ENCODE peak calls at places on chromosomes 3 and 15, in seven cellular contexts. A is H1, X is HepG2, B is SK-N-SH, T is K562, F is GM12878, D is HCT116. C is an unnamed sample.

GRCh38 chr3:58585994-58586393 is 8.8 kb upstream of the FAM107A start:
- DNase-seq in T (no peak), D (no peak), A (no peak), F (no peak), X (no peak), B (no peak), C (no peak)

GRCh38 chr3:43043793-43044192 is 62.1 kb downstream of the POMGNT2 start:
- DNase-seq in A (no peak), F (no peak), B (no peak), T (no peak), D (no peak), X (no peak), C (no peak)

GRCh38 chr3:193560870-193561269 is 6.2 kb upstream of the ATP13A4 start:
- DNase-seq in D (no peak), X (no peak), A (no peak), T (no peak), F (no peak), B (no peak), C (no peak)

GRCh38 chr15:62163847-62164499 is 1.1 kb downstream of the C2CD4B start:
- DNase-seq in D (no peak), X (no peak), T (no peak), F (no peak), A (no peak), B (peak), C (no peak)

GRCh38 chr15:70182858-70183695 is 85.4 kb upstream of the TLE3 start:
- DNase-seq in X (no peak), F (no peak), D (no peak), B (no peak), A (no peak), T (no peak), C (no peak)

GRCh38 chr3:32780735-32781210 is 37.0 kb upstream of the TRIM71 start:
- DNase-seq in B (peak), F (no peak), A (peak), T (peak), D (peak), X (peak), C (no peak)

GRCh38 chr3:189902230-189903186 is 218.2 kb downstream of the P3H2 start:
- DNase-seq in B (no peak), X (no peak), A (no peak), F (no peak), D (no peak), T (no peak), C (no peak)

GRCh38 chr3:145849115-145849514 is 311.9 kb downstream of the PLOD2 start:
- DNase-seq in A (no peak), T (no peak), F (no peak), D (no peak), X (no peak), B (no peak), C (no peak)

GRCh38 chr15:22786868-22787698 is 639 bp downstream of the NIPA1 start:
- DNase-seq in B (peak), A (no peak), D (no peak), X (peak), T (peak), F (no peak), C (no peak)

GRCh38 chr15:31930967-31931366 is 99.3 kb upstream of the CHRNA7 start:
- DNase-seq in F (no peak), T (no peak), X (no peak), D (no peak), B (no peak), A (no peak), C (no peak)

GRCh38 chr3:87191641-87192040 is 35.5 kb upstream of the CHMP2B start:
- DNase-seq in T (no peak), A (no peak), D (no peak), F (no peak), B (no peak), X (no peak), C (no peak)

GRCh38 chr3:39098473-39099000 is 8.9 kb downstream of the GORASP1 start:
- DNase-seq in F (no peak), D (no peak), A (no peak), B (no peak), T (no peak), X (no peak), C (no peak)

GRCh38 chr15:81526029-81526428 is 152.0 kb upstream of the TMC3 start:
- DNase-seq in A (no peak), X (no peak), T (no peak), F (no peak), D (no peak), B (peak), C (no peak)

GRCh38 chr15:60091150-60091549 is 87.0 kb downstream of the FOXB1 start:
- DNase-seq in F (no peak), B (no peak), D (no peak), A (no peak), X (peak), T (no peak), C (no peak)

GRCh38 chr3:28699283-28699682 is 350.7 kb upstream of the AZI2 start:
- DNase-seq in B (no peak), X (no peak), A (no peak), T (no peak), D (no peak), F (no peak), C (no peak)

GRCh38 chr15:49895337-49896223 is 223.5 kb downstream of the ATP8B4 start:
- DNase-seq in F (no peak), D (no peak), B (no peak), X (no peak), T (no peak), A (no peak), C (no peak)

GRCh38 chr3:4977001-4977888 is 2.0 kb upstream of the BHLHE40 start:
- DNase-seq in A (no peak), X (peak), F (peak), T (peak), B (peak), D (no peak), C (no peak)

GRCh38 chr3:183764854-183765731 is 60.3 kb downstream of the MAP6D1 start:
- DNase-seq in B (peak), F (no peak), A (no peak), D (no peak), T (no peak), X (no peak), C (no peak)

GRCh38 chr3:34056951-34057390 is 258.5 kb downstream of the PDCD6IP start:
- DNase-seq in B (no peak), D (no peak), A (no peak), X (no peak), F (peak), T (peak), C (no peak)

GRCh38 chr3:67937498-67938118 is 283.2 kb upstream of the SUCLG2 start:
- DNase-seq in A (no peak), D (no peak), X (no peak), F (no peak), B (no peak), T (no peak), C (no peak)

GRCh38 chr15:39582286-39582976 is 1.6 kb downstream of the THBS1 start:
- DNase-seq in T (no peak), B (no peak), F (no peak), D (no peak), X (no peak), A (no peak), C (no peak)
- TF ChIP-seq POLR2AphosphoS5 in T (no peak), B (no peak), F (no peak), D (no peak), X (no peak), A (peak), C (no peak)

GRCh38 chr3:188608401-188608800 is 454.4 kb downstream of the LPP start:
- DNase-seq in T (no peak), D (no peak), B (no peak), F (no peak), X (no peak), A (no peak), C (no peak)
- TF ChIP-seq SIN3A in T (no peak), D (no peak), B (no peak), F (no peak), X (no peak), A (no peak), C (no peak)

GRCh38 chr3:197749601-197750395 is at the start of gene FYTTD1:
- DNase-seq in T (peak), A (no peak), X (peak), B (peak), D (peak), F (no peak), C (no peak)
- TF ChIP-seq POLR2AphosphoS5 in T (peak), A (no peak), X (peak), B (peak), D (peak), F (no peak), C (peak)

GRCh38 chr3:51722362-51722761 is 15.5 kb downstream of the GRM2 start:
- DNase-seq in A (no peak), B (no peak), X (no peak), T (no peak), D (peak), F (no peak), C (no peak)
- TF ChIP-seq SIN3A in A (no peak), B (no peak), X (no peak), T (no peak), D (no peak), F (no peak), C (no peak)

GRCh38 chr15:72201346-72202029 is 3.9 kb upstream of the GRAMD2A start:
- DNase-seq in X (no peak), A (no peak), F (no peak), T (no peak), B (no peak), D (no peak), C (no peak)
- TF ChIP-seq POLR2AphosphoS5 in X (no peak), A (no peak), F (no peak), T (no peak), B (peak), D (no peak), C (peak)

GRCh38 chr3:157374931-157375330 is 61.7 kb upstream of the PTX3 start:
- DNase-seq in A (no peak), F (no peak), D (no peak), T (no peak), X (no peak), B (no peak), C (no peak)

GRCh38 chr3:157375342-157375986 is 61.2 kb upstream of the PTX3 start:
- DNase-seq in F (no peak), B (no peak), T (no peak), A (no peak), D (no peak), X (no peak), C (no peak)

GRCh38 chr3:157370867-157371266 is 65.8 kb upstream of the PTX3 start:
- DNase-seq in A (no peak), D (no peak), B (no peak), T (no peak), F (no peak), X (no peak), C (no peak)

GRCh38 chr3:157376596-157377300 is 59.9 kb upstream of the PTX3 start:
- DNase-seq in X (no peak), F (no peak), A (no peak), T (no peak), D (no peak), B (no peak), C (no peak)

GRCh38 chr3:157373783-157374182 is 62.9 kb upstream of the PTX3 start:
- DNase-seq in X (no peak), B (no peak), D (no peak), T (no peak), A (no peak), F (no peak), C (no peak)
- TF ChIP-seq SIN3A in X (no peak), B (no peak), D (no peak), T (no peak), A (no peak), F (no peak), C (no peak)

DNA sequence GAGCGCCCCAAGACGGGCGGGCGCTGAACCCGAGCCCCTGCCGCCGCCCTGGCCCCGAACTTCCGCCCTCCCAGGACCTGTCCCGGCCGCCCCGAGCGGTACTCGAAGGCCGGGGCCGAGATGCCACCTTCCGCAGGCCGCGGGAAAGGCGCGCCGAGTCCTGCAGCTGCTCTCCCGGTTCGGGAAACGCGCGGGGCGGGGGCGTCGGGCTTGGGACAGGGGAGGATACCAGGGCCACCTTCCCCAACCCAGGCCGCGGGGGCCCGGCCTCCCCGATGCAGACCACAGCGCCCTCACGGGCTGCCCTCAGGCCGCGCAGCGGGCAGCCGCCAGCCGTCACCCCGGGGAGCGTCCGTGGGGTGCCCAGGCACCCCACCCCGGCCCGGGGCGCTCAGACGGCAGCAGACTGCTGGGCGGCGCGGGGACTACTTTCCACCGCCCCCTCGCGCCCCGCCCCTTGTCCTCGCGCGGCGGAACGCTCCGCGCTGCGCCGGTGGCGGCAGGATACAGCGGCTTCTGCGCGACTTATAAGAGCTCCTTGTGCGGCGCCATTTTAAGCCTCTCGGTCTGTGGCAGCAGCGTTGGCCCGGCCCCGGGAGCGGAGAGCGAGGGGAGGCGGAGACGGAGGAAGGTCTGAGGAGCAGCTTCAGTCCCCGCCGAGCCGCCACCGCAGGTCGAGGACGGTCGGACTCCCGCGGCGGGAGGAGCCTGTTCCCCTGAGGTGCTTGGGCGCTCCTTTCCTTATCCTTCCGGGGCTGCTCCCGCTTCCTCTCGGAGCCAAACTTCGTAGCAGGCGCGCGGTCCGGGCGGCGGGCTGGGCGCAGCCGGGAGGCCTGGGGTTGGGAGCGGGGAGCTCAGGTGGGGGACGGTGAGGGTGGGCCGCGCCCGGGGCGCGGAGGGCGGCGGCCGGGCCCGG is at the start of gene CTNNB1:
- DNase-seq in X (peak), B (peak), D (peak), F (peak), A (peak), T (peak), C (no peak)
- TF ChIP-seq POLR2AphosphoS5 in X (peak), B (peak), D (peak), F (peak), A (peak), T (peak), C (peak)

DNA sequence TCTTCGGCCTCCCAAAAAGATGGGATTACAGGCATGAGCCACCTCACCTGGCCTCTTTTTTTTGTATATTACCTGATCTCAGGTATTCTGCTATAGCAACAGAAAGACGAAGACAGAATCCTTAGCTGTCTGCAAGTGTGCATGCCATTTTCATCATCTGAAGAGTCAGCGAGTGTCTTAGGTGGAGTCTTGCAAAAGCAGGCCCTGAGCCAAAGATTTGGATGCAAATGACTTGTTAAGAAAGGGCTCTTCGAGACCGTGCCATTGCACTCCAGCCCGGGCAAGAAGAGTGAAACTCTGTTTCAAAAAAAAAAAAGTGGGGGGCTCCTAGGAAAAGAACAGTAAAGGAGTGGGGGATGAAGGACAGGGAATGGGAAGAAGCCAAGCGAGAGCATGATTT is 10.2 kb upstream of the TRIM69 start:
- DNase-seq in T (no peak), X (no peak), A (no peak), D (no peak), B (no peak), F (no peak), C (no peak)
- TF ChIP-seq SIN3A in T (no peak), X (no peak), A (no peak), D (no peak), B (no peak), F (no peak), C (no peak)

GRCh38 chr15:41965441-41966413 is 6.6 kb downstream of the EHD4 start:
- DNase-seq in X (no peak), F (no peak), T (no peak), A (no peak), B (no peak), D (no peak), C (no peak)
- TF ChIP-seq POLR2AphosphoS5 in X (no peak), F (peak), T (no peak), A (no peak), B (no peak), D (no peak), C (no peak)

DNA sequence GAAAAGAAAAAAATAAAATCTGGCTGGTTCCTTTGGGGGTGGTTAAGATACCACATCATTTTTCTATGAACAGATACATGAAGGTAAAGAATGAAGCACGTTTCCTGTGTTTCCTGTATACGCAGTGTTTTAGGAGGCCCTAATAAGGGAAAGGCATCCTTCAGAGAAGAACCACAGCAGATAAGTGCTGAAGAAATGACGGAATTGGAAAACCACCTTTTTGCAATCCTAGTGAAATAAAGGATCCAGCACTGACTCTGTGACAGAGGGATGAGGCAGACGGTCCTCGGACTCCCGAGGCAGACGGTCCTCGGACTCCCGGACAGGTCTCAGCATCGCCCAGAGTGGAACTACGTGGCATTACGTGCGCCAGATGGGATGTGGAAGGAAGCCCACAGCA is 22.3 kb upstream of the GRIP2 start:
- DNase-seq in D (no peak), X (no peak), T (no peak), A (no peak), F (no peak), B (no peak), C (no peak)
- TF ChIP-seq SIN3A in D (no peak), X (no peak), T (no peak), A (no peak), F (no peak), B (no peak), C (no peak)

C was measured in Panc1.